ENCODE peak calls at places on chromosomes 4 and X, in seven cellular contexts. One of them, this sample, is unnamed.

GRCh38 chrX:40908026-40908425 is 172.7 kb upstream of the MED14 start:
- DNase-seq in foreskin fibroblast: peak
- DNase-seq in thoracic aorta: no peak
- DNase-seq in H9: no peak
- DNase-seq in fibroblast of the aortic adventitia: peak
- DNase-seq in A549: no peak
- DNase-seq in body of pancreas: no peak
- DNase-seq in this sample: no peak

GRCh38 chr4:48779095-48779997 is 733 bp downstream of the FRYL start:
- DNase-seq in foreskin fibroblast: peak
- DNase-seq in thoracic aorta: no peak
- DNase-seq in H9: peak
- DNase-seq in fibroblast of the aortic adventitia: peak
- DNase-seq in A549: peak
- DNase-seq in body of pancreas: peak
- DNase-seq in this sample: peak

GRCh38 chr4:61866357-61867030 is 666.4 kb downstream of the ADGRL3 start:
- DNase-seq in foreskin fibroblast: no peak
- DNase-seq in thoracic aorta: no peak
- DNase-seq in H9: no peak
- DNase-seq in fibroblast of the aortic adventitia: no peak
- DNase-seq in A549: no peak
- DNase-seq in body of pancreas: no peak
- DNase-seq in this sample: no peak

GRCh38 chr4:35730414-35730813 is 513.9 kb downstream of the ARAP2 start:
- DNase-seq in foreskin fibroblast: no peak
- DNase-seq in thoracic aorta: no peak
- DNase-seq in H9: no peak
- DNase-seq in fibroblast of the aortic adventitia: no peak
- DNase-seq in A549: no peak
- DNase-seq in body of pancreas: no peak
- DNase-seq in this sample: no peak

GRCh38 chr4:155967098-155967497 is 13.4 kb upstream of the CTSO start:
- DNase-seq in foreskin fibroblast: peak
- DNase-seq in thoracic aorta: no peak
- DNase-seq in H9: no peak
- DNase-seq in fibroblast of the aortic adventitia: peak
- DNase-seq in A549: no peak
- DNase-seq in body of pancreas: no peak
- DNase-seq in this sample: no peak

GRCh38 chr4:128524311-128524710 is 236.7 kb upstream of the PGRMC2 start:
- DNase-seq in foreskin fibroblast: peak
- DNase-seq in thoracic aorta: peak
- DNase-seq in H9: no peak
- DNase-seq in fibroblast of the aortic adventitia: peak
- DNase-seq in A549: peak
- DNase-seq in body of pancreas: no peak
- DNase-seq in this sample: no peak

GRCh38 chr4:84529169-84529751 is 30.2 kb upstream of the NKX6-1 start:
- DNase-seq in foreskin fibroblast: peak
- DNase-seq in thoracic aorta: no peak
- DNase-seq in H9: no peak
- DNase-seq in fibroblast of the aortic adventitia: peak
- DNase-seq in A549: peak
- DNase-seq in body of pancreas: no peak
- DNase-seq in this sample: no peak

GRCh38 chr4:101020956-101021355 is 326.4 kb downstream of the PPP3CA start:
- DNase-seq in foreskin fibroblast: peak
- DNase-seq in thoracic aorta: no peak
- DNase-seq in H9: no peak
- DNase-seq in fibroblast of the aortic adventitia: peak
- DNase-seq in A549: no peak
- DNase-seq in body of pancreas: no peak
- DNase-seq in this sample: no peak

GRCh38 chr4:140250989-140251552 is 97.1 kb upstream of the MAML3 start:
- DNase-seq in foreskin fibroblast: no peak
- DNase-seq in thoracic aorta: no peak
- DNase-seq in H9: no peak
- DNase-seq in fibroblast of the aortic adventitia: no peak
- DNase-seq in A549: no peak
- DNase-seq in body of pancreas: no peak
- DNase-seq in this sample: no peak

GRCh38 chr4:47972721-47973120 is 43.8 kb downstream of the CNGA1 start:
- DNase-seq in foreskin fibroblast: no peak
- DNase-seq in thoracic aorta: no peak
- DNase-seq in H9: no peak
- DNase-seq in fibroblast of the aortic adventitia: no peak
- DNase-seq in A549: no peak
- DNase-seq in body of pancreas: no peak
- DNase-seq in this sample: no peak

GRCh38 chr4:54322817-54323417 is 93.8 kb downstream of the PDGFRA start:
- DNase-seq in foreskin fibroblast: peak
- DNase-seq in thoracic aorta: no peak
- DNase-seq in H9: peak
- DNase-seq in fibroblast of the aortic adventitia: peak
- DNase-seq in A549: peak
- DNase-seq in body of pancreas: peak
- DNase-seq in this sample: peak

GRCh38 chrX:139429913-139430312 is 100.6 kb upstream of the F9 start:
- DNase-seq in foreskin fibroblast: no peak
- DNase-seq in thoracic aorta: no peak
- DNase-seq in H9: no peak
- DNase-seq in fibroblast of the aortic adventitia: peak
- DNase-seq in A549: no peak
- DNase-seq in body of pancreas: no peak
- DNase-seq in this sample: no peak

GRCh38 chrX:123339201-123339905 is 155.3 kb downstream of the GRIA3 start:
- DNase-seq in foreskin fibroblast: peak
- DNase-seq in thoracic aorta: no peak
- DNase-seq in H9: no peak
- DNase-seq in fibroblast of the aortic adventitia: peak
- DNase-seq in A549: no peak
- DNase-seq in body of pancreas: no peak
- DNase-seq in this sample: no peak

GRCh38 chr4:156560701-156561100 is 410.9 kb downstream of the PDGFC start:
- DNase-seq in foreskin fibroblast: peak
- DNase-seq in thoracic aorta: no peak
- DNase-seq in H9: no peak
- DNase-seq in fibroblast of the aortic adventitia: no peak
- DNase-seq in A549: no peak
- DNase-seq in body of pancreas: no peak
- DNase-seq in this sample: no peak

GRCh38 chr4:124278477-124278876 is 434.1 kb downstream of the ANKRD50 start:
- DNase-seq in foreskin fibroblast: no peak
- DNase-seq in thoracic aorta: no peak
- DNase-seq in H9: no peak
- DNase-seq in fibroblast of the aortic adventitia: peak
- DNase-seq in A549: no peak
- DNase-seq in body of pancreas: no peak
- DNase-seq in this sample: no peak

GRCh38 chr4:87093443-87094123 is 126.8 kb downstream of the KLHL8 start:
- DNase-seq in foreskin fibroblast: peak
- DNase-seq in thoracic aorta: no peak
- DNase-seq in H9: peak
- DNase-seq in fibroblast of the aortic adventitia: peak
- DNase-seq in A549: peak
- DNase-seq in body of pancreas: peak
- DNase-seq in this sample: no peak

GRCh38 chr4:80362578-80363181 is 27.1 kb downstream of the CFAP299 start:
- DNase-seq in foreskin fibroblast: peak
- DNase-seq in thoracic aorta: no peak
- DNase-seq in H9: peak
- DNase-seq in fibroblast of the aortic adventitia: peak
- DNase-seq in A549: no peak
- DNase-seq in body of pancreas: no peak
- DNase-seq in this sample: peak
- TF ChIP-seq CTCF in foreskin fibroblast: peak
- TF ChIP-seq CTCF in thoracic aorta: no peak
- TF ChIP-seq CTCF in H9: peak
- TF ChIP-seq CTCF in fibroblast of the aortic adventitia: peak
- TF ChIP-seq CTCF in A549: peak
- TF ChIP-seq CTCF in body of pancreas: no peak
- TF ChIP-seq CTCF in this sample: peak

GRCh38 chr4:146343776-146344175 is 129.4 kb downstream of the REELD1 start:
- DNase-seq in foreskin fibroblast: no peak
- DNase-seq in thoracic aorta: no peak
- DNase-seq in H9: no peak
- DNase-seq in fibroblast of the aortic adventitia: no peak
- DNase-seq in A549: no peak
- DNase-seq in body of pancreas: no peak
- DNase-seq in this sample: no peak

GRCh38 chr4:146343199-146343598 is 128.9 kb downstream of the REELD1 start:
- DNase-seq in foreskin fibroblast: no peak
- DNase-seq in thoracic aorta: no peak
- DNase-seq in H9: no peak
- DNase-seq in fibroblast of the aortic adventitia: no peak
- DNase-seq in A549: no peak
- DNase-seq in body of pancreas: no peak
- DNase-seq in this sample: no peak

GRCh38 chr4:146338512-146338911 is 124.2 kb downstream of the REELD1 start:
- DNase-seq in foreskin fibroblast: no peak
- DNase-seq in thoracic aorta: no peak
- DNase-seq in H9: no peak
- DNase-seq in fibroblast of the aortic adventitia: peak
- DNase-seq in A549: no peak
- DNase-seq in body of pancreas: no peak
- DNase-seq in this sample: no peak

GRCh38 chr4:146342600-146343192 is 128.4 kb downstream of the REELD1 start:
- DNase-seq in foreskin fibroblast: peak
- DNase-seq in thoracic aorta: no peak
- DNase-seq in H9: no peak
- DNase-seq in fibroblast of the aortic adventitia: peak
- DNase-seq in A549: peak
- DNase-seq in body of pancreas: peak
- DNase-seq in this sample: no peak

GRCh38 chr4:146340798-146341197 is 126.5 kb downstream of the REELD1 start:
- DNase-seq in foreskin fibroblast: peak
- DNase-seq in thoracic aorta: no peak
- DNase-seq in H9: no peak
- DNase-seq in fibroblast of the aortic adventitia: peak
- DNase-seq in A549: no peak
- DNase-seq in body of pancreas: no peak
- DNase-seq in this sample: no peak
- TF ChIP-seq CTCF in foreskin fibroblast: peak
- TF ChIP-seq CTCF in thoracic aorta: peak
- TF ChIP-seq CTCF in H9: peak
- TF ChIP-seq CTCF in fibroblast of the aortic adventitia: peak
- TF ChIP-seq CTCF in A549: peak
- TF ChIP-seq CTCF in body of pancreas: no peak
- TF ChIP-seq CTCF in this sample: peak

GRCh38 chr4:73257242-73257994 is 1.2 kb downstream of the ANKRD17 start:
- DNase-seq in foreskin fibroblast: peak
- DNase-seq in thoracic aorta: peak
- DNase-seq in H9: peak
- DNase-seq in fibroblast of the aortic adventitia: peak
- DNase-seq in A549: peak
- DNase-seq in body of pancreas: peak
- DNase-seq in this sample: peak

GRCh38 chr4:73259552-73260140 is 1.0 kb upstream of the ANKRD17 start:
- DNase-seq in foreskin fibroblast: no peak
- DNase-seq in thoracic aorta: no peak
- DNase-seq in H9: no peak
- DNase-seq in fibroblast of the aortic adventitia: no peak
- DNase-seq in A549: no peak
- DNase-seq in body of pancreas: no peak
- DNase-seq in this sample: no peak

GRCh38 chr4:73258668-73259551 is at the start of gene ANKRD17:
- DNase-seq in foreskin fibroblast: peak
- DNase-seq in thoracic aorta: peak
- DNase-seq in H9: peak
- DNase-seq in fibroblast of the aortic adventitia: peak
- DNase-seq in A549: peak
- DNase-seq in body of pancreas: peak
- DNase-seq in this sample: peak

DNA sequence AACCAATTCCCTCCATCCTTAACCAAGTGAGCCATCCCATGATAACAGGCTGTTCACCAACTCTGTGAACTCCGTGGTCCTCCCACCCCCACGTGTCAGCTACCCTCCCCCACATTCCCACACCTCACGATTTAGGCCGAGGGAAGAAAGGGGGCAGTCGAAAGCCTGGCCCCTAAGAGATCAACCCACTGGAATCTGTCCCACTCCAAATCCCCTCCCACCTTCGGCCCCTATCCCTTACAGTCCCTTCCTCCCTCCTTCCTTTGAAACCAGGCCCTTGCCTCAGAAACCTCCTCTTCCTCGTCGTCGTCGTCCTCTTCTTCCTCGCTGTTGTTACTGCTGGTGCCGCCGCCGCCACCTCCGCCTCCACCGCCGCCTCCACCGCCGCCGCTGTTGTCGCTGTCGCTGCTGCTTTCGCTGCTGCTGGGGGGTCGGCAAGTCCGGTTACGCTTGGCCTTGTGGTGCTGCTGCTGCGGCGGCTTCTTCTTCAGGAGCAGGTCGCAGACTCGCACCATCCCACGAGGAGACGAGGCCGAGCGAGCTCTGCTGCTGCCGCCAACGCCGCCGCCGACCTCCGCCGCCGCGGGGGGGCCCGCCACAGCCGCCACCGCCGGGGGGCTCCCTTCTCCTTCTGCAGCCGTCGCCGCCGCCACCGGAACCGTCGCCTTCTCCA is 467 bp downstream of the ANKRD17 start:
- DNase-seq in foreskin fibroblast: peak
- DNase-seq in thoracic aorta: peak
- DNase-seq in H9: peak
- DNase-seq in fibroblast of the aortic adventitia: peak
- DNase-seq in A549: peak
- DNase-seq in body of pancreas: peak
- DNase-seq in this sample: peak
- TF ChIP-seq CTCF in foreskin fibroblast: no peak
- TF ChIP-seq CTCF in thoracic aorta: peak
- TF ChIP-seq CTCF in H9: peak
- TF ChIP-seq CTCF in fibroblast of the aortic adventitia: peak
- TF ChIP-seq CTCF in A549: no peak
- TF ChIP-seq CTCF in body of pancreas: no peak
- TF ChIP-seq CTCF in this sample: peak

GRCh38 chrX:39772057-39772832 is 325.5 kb downstream of the BCOR start:
- DNase-seq in foreskin fibroblast: no peak
- DNase-seq in thoracic aorta: no peak
- DNase-seq in H9: peak
- DNase-seq in fibroblast of the aortic adventitia: no peak
- DNase-seq in A549: no peak
- DNase-seq in body of pancreas: peak
- DNase-seq in this sample: no peak

GRCh38 chrX:39774804-39775112 is 323.0 kb downstream of the BCOR start:
- DNase-seq in foreskin fibroblast: no peak
- DNase-seq in thoracic aorta: no peak
- DNase-seq in H9: no peak
- DNase-seq in fibroblast of the aortic adventitia: no peak
- DNase-seq in A549: no peak
- DNase-seq in body of pancreas: no peak
- DNase-seq in this sample: no peak

GRCh38 chrX:39773923-39774803 is 323.6 kb downstream of the BCOR start:
- DNase-seq in foreskin fibroblast: no peak
- DNase-seq in thoracic aorta: no peak
- DNase-seq in H9: no peak
- DNase-seq in fibroblast of the aortic adventitia: peak
- DNase-seq in A549: no peak
- DNase-seq in body of pancreas: peak
- DNase-seq in this sample: no peak

GRCh38 chrX:39771089-39771488 is 326.7 kb downstream of the BCOR start:
- DNase-seq in foreskin fibroblast: no peak
- DNase-seq in thoracic aorta: no peak
- DNase-seq in H9: no peak
- DNase-seq in fibroblast of the aortic adventitia: no peak
- DNase-seq in A549: no peak
- DNase-seq in body of pancreas: no peak
- DNase-seq in this sample: no peak

GRCh38 chrX:39773150-39773549 is 324.6 kb downstream of the BCOR start:
- DNase-seq in foreskin fibroblast: no peak
- DNase-seq in thoracic aorta: no peak
- DNase-seq in H9: no peak
- DNase-seq in fibroblast of the aortic adventitia: no peak
- DNase-seq in A549: no peak
- DNase-seq in body of pancreas: no peak
- DNase-seq in this sample: no peak
- TF ChIP-seq CTCF in foreskin fibroblast: no peak
- TF ChIP-seq CTCF in thoracic aorta: no peak
- TF ChIP-seq CTCF in H9: no peak
- TF ChIP-seq CTCF in fibroblast of the aortic adventitia: no peak
- TF ChIP-seq CTCF in A549: no peak
- TF ChIP-seq CTCF in body of pancreas: no peak
- TF ChIP-seq CTCF in this sample: no peak

This sample was measured in progenitor cell of endocrine pancreas.